ENCODE peak calls at places on chromosomes 6 and 20, in ten cellular contexts. S, M, O, Y, D, J, X, T, B and I are unnamed samples.

GRCh38 chr6:85394853-85395538 is 54.9 kb upstream of the NT5E start:
- DNase-seq in S (no peak), M (no peak), O (no peak), Y (no peak), D (no peak), J (no peak), X (no peak), T (no peak), B (no peak), I (no peak)

GRCh38 chr20:7523288-7523687 is 417.0 kb downstream of the HAO1 start:
- DNase-seq in S (no peak), M (no peak), O (no peak), Y (no peak), D (no peak), J (no peak), X (no peak), T (no peak), B (no peak), I (no peak)

GRCh38 chr6:123810948-123811347 is 7.3 kb downstream of the NKAIN2 start:
- DNase-seq in S (no peak), M (no peak), O (no peak), Y (no peak), D (no peak), J (no peak), X (no peak), T (no peak), B (no peak), I (no peak)

GRCh38 chr20:53077373-53078205 is 105.4 kb downstream of the TSHZ2 start:
- DNase-seq in S (no peak), M (no peak), O (no peak), Y (peak), D (no peak), J (no peak), X (no peak), T (peak), B (no peak), I (no peak)

GRCh38 chr6:16776394-16777017 is 15.2 kb upstream of the ATXN1 start:
- DNase-seq in S (no peak), M (no peak), O (no peak), Y (no peak), D (no peak), J (no peak), X (no peak), T (no peak), B (no peak), I (no peak)

GRCh38 chr6:20856681-20857288 is 322.5 kb downstream of the CDKAL1 start:
- DNase-seq in S (no peak), M (no peak), O (no peak), Y (no peak), D (no peak), J (no peak), X (no peak), T (no peak), B (no peak), I (no peak)

GRCh38 chr6:43943099-43943766 is 173.2 kb downstream of the VEGFA start:
- DNase-seq in S (no peak), M (no peak), O (no peak), Y (no peak), D (no peak), J (peak), X (no peak), T (no peak), B (no peak), I (no peak)

GRCh38 chr20:49460916-49461315 is 21.6 kb downstream of the KCNB1 start:
- DNase-seq in S (no peak), M (no peak), O (no peak), Y (no peak), D (peak), J (no peak), X (no peak), T (no peak), B (no peak), I (no peak)

GRCh38 chr6:6801635-6802218 is 213.2 kb downstream of the LY86 start:
- DNase-seq in S (no peak), M (no peak), O (no peak), Y (no peak), D (no peak), J (no peak), X (no peak), T (no peak), B (no peak), I (no peak)